ENCODE peak calls at places on chromosome 21, in seven cellular contexts. J is suprapubic skin, S is IMR-90, R is mesenchymal stem cell, T is pancreas, C is HCT116, K is mammary epithelial cell. W is an unnamed sample.

GRCh38 chr21:36917487-36918158 is 48.8 kb downstream of the HLCS start:
- DNase-seq in J (no peak), K (no peak), S (peak; percentile 75), R (peak; percentile 76), T (no peak), C (no peak), W (peak; percentile 60)

GRCh38 chr21:36188081-36188681 is 31.6 kb downstream of the DOP1B start:
- DNase-seq in S (no peak), C (no peak), R (no peak), J (peak; percentile 59), T (peak; percentile 69), K (no peak), W (no peak)

GRCh38 chr21:41164981-41165650 is 2.8 kb upstream of the BACE2 start:
- DNase-seq in C (no peak), J (peak; percentile 78), K (peak; percentile 87), T (peak; percentile 72), S (peak; percentile 58), R (no peak), W (no peak)

GRCh38 chr21:37367758-37368535 is 1.4 kb downstream of the DYRK1A start:
- DNase-seq in C (no peak), K (peak; percentile 31), T (peak; percentile 68), S (peak; percentile 35), R (peak; percentile 48), J (peak; percentile 70), W (peak; percentile 36)

GRCh38 chr21:29343517-29343916 is 44.8 kb downstream of the BACH1 start:
- DNase-seq in T (no peak), J (no peak), K (no peak), R (peak; percentile 78), C (no peak), S (peak; percentile 94), W (no peak)

GRCh38 chr21:32455548-32455947 is 43.0 kb downstream of the EVA1C start:
- DNase-seq in J (no peak), C (no peak), K (no peak), T (no peak), R (no peak), S (no peak), W (no peak)

GRCh38 chr21:33761104-33762036 is 119.1 kb downstream of the ITSN1 start:
- DNase-seq in J (no peak), C (peak; percentile 66), R (peak; percentile 98), T (no peak), S (peak; percentile 99), K (peak; percentile 81), W (peak; percentile 83)

GRCh38 chr21:39159342-39160063 is 23.7 kb downstream of the PSMG1 start:
- DNase-seq in J (no peak), C (no peak), R (peak; percentile 64), K (no peak), S (peak; percentile 59), T (no peak), W (no peak)

GRCh38 chr21:17003763-17004373 is 509.0 kb upstream of the CXADR start:
- DNase-seq in C (no peak), T (no peak), K (peak; percentile 22), J (no peak), R (no peak), S (peak; percentile 3), W (no peak)

GRCh38 chr21:36320421-36321324 is 676 bp downstream of the MORC3 start:
- DNase-seq in S (peak; percentile 73), C (peak; percentile 28), R (peak; percentile 84), J (peak; percentile 88), K (peak; percentile 88), T (peak; percentile 77), W (peak; percentile 69)

GRCh38 chr21:8989261-8989882 is 1532.0 kb upstream of the TPTE start:
- DNase-seq in S (no peak), J (no peak), R (no peak), K (no peak), T (no peak), C (no peak), W (no peak)

GRCh38 chr21:34938079-34938764 is 110.9 kb downstream of the RUNX1 start:
- DNase-seq in C (no peak), K (peak; percentile 32), R (peak; percentile 26), T (no peak), S (peak; percentile 45), J (no peak), W (no peak)

GRCh38 chr21:36783612-36784383 is 84.9 kb downstream of the SIM2 start:
- DNase-seq in C (peak; percentile 90), K (peak; percentile 77), T (no peak), S (peak; percentile 97), J (no peak), R (peak; percentile 18), W (no peak)

GRCh38 chr21:36150192-36150711 is 6.4 kb upstream of the DOP1B start:
- DNase-seq in C (no peak), K (no peak), S (peak; percentile 54), R (no peak), T (no peak), J (no peak), W (peak; percentile 45)

DNA sequence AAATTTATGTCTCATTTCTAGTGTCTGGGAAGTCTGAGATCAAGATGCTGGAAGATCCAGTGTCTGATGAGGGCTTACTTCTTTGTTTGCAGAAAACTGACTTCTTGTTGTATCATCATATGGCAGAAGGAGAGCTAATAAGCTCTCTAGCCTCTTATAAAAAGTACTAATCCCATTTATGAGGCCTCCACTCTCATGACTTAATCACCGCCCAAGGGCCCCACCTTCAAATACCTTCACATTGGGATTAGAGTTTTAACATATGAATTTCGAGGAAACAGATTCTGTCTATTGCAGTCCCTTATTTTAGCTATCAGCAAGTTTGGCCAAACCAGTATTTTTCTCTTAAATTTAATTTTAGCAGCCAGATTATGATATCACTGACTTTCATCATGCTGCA is 150.2 kb upstream of the TMPRSS15 start:
- DNase-seq in R (no peak), S (no peak), K (no peak), J (no peak), T (no peak), C (no peak), W (no peak)
- H3K9me3 ChIP-seq in R (no peaks in the 10 kb centered on the region), S (no peaks in the 10 kb centered on the region), K (peaks cover 17% of the 10 kb centered on the region), J (no peaks in the 10 kb centered on the region), T (no peaks in the 10 kb centered on the region), C (peaks cover 13% of the 10 kb centered on the region), W (no peaks in the 10 kb centered on the region)

GRCh38 chr21:30719401-30719800 is 824 bp upstream of the KRTAP21-3 start:
- DNase-seq in T (no peak), R (no peak), K (peak; percentile 45), S (no peak), C (no peak), J (no peak), W (no peak)
- H3K9me3 ChIP-seq in T (no peaks in the 10 kb centered on the region), R (no peaks in the 10 kb centered on the region), K (no peaks in the 10 kb centered on the region), S (no peaks in the 10 kb centered on the region), C (peaks cover 3% of the 10 kb centered on the region), J (no peaks in the 10 kb centered on the region), W (peaks cover 4% of the 10 kb centered on the region)

GRCh38 chr21:44403106-44404020 is 49.9 kb downstream of the TRPM2 start:
- DNase-seq in J (no peak), R (no peak), C (no peak), K (no peak), S (no peak), T (no peak), W (no peak)
- H3K9me3 ChIP-seq in J (no peaks in the 10 kb centered on the region), R (no peaks in the 10 kb centered on the region), C (peaks cover 9% of the 10 kb centered on the region), K (peaks cover 25% of the 10 kb centered on the region), S (peaks cover 35% of the 10 kb centered on the region), T (no peaks in the 10 kb centered on the region), W (no peaks in the 10 kb centered on the region)

DNA sequence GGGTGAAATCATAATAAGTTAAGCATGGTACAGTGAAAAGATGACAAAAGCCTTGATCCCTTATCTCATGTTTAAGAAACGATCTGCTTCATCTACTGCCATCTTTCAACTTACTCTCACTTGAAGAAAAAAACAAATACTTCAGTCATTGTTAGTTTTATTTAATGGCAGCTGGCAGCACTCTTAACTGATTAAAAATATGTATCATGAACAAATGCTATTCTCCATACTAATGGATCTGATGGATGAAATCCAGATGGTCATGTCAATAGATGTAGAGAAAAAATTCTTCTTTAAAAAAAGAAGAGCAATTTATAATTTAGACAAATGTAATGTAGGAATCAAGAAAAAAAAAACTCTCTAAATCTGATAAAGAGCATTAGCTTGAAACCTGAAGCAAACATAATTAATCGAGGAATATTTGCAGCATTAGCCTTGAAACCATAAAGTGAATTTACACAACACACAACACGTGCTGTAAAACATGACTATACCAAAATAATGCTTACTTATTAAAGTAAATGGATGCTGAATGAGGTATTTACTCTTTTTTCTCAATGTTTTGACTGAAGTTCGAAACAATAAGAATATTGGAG is 579.0 kb upstream of the ADAMTS5 start:
- DNase-seq in C (no peak), S (no peak), T (no peak), J (no peak), R (no peak), K (no peak), W (no peak)
- H3K9me3 ChIP-seq in C (peaks cover 20% of the 10 kb centered on the region), S (no peaks in the 10 kb centered on the region), T (no peaks in the 10 kb centered on the region), J (no peaks in the 10 kb centered on the region), R (no peaks in the 10 kb centered on the region), K (no peaks in the 10 kb centered on the region), W (peaks cover 10% of the 10 kb centered on the region)

W was measured in A673.